ENCODE peak calls at places on chromosome 10, in seven cellular contexts. A is GM23248; O is stimulated activated effector memory CD8-positive, alpha-beta T cell treated with anti-CD3 and anti-CD28 coated beads, Interleukin-12 subunit alpha, Interleukin-12 subunit beta, amount 100 ng/mL, for 72 hours; L is HuH-7; Z is AML-193; U is GM03348; C is HCEC 1CT. H is an unnamed sample.
A peak's percentile ranks its signal among the peaks of the same experiment; 100 is the strongest.

GRCh38 chr10:128055061-128055868 is 71.0 kb downstream of the MKI67 start:
- DNase-seq in Z (no peak), U (no peak), L (no peak), A (no peak), O (no peak), C (no peak), H (no peak)

GRCh38 chr10:132298038-132298935 is 9.5 kb downstream of the STK32C start:
- DNase-seq in U (no peak), Z (no peak), O (no peak), L (no peak), C (no peak), A (no peak), H (peak; percentile 49)

GRCh38 chr10:11454160-11454559 is 157.3 kb downstream of the USP6NL start:
- DNase-seq in O (no peak), Z (no peak), A (no peak), U (no peak), C (no peak), L (no peak), H (no peak)

GRCh38 chr10:124338276-124338915 is 80.3 kb downstream of the OAT start:
- DNase-seq in C (no peak), O (no peak), Z (no peak), L (no peak), A (no peak), U (no peak), H (peak; percentile 55)

GRCh38 chr10:4545077-4545476 is 280.9 kb upstream of the AKR1E2 start:
- DNase-seq in Z (no peak), L (no peak), A (peak; percentile 51), O (no peak), C (no peak), U (peak; percentile 12), H (no peak)

GRCh38 chr10:124042656-124043309 is 50.6 kb downstream of the CHST15 start:
- DNase-seq in C (no peak), U (no peak), L (no peak), O (no peak), A (no peak), Z (no peak), H (no peak)

GRCh38 chr10:71060636-71061426 is 151.5 kb upstream of the UNC5B start:
- DNase-seq in L (no peak), U (no peak), A (no peak), O (no peak), Z (no peak), C (no peak), H (no peak)

GRCh38 chr10:102460836-102461186 is 9.5 kb upstream of the C10orf95 start:
- DNase-seq in A (no peak), U (no peak), L (no peak), Z (no peak), O (no peak), C (no peak), H (no peak)

GRCh38 chr10:76779163-76779820 is 858.3 kb downstream of the KCNMA1 start:
- DNase-seq in U (peak; percentile 46), L (no peak), O (no peak), C (no peak), Z (no peak), A (peak; percentile 91), H (no peak)

GRCh38 chr10:12954866-12955265 is 46.6 kb downstream of the CCDC3 start:
- DNase-seq in A (no peak), U (no peak), C (peak; percentile 13), Z (no peak), O (no peak), L (no peak), H (no peak)

GRCh38 chr10:125009580-125010235 is 67.8 kb downstream of the ZRANB1 start:
- DNase-seq in U (no peak), C (no peak), L (no peak), Z (no peak), A (no peak), O (no peak), H (no peak)

GRCh38 chr10:86592413-86592812 is 61.9 kb upstream of the OPN4 start:
- DNase-seq in A (no peak), U (no peak), L (peak; percentile 43), Z (no peak), C (no peak), O (no peak), H (no peak)

GRCh38 chr10:103667390-103667789 is 173.9 kb downstream of the NEURL1 start:
- DNase-seq in U (peak; percentile 56), Z (no peak), C (no peak), O (no peak), A (peak; percentile 67), L (peak; percentile 66), H (no peak)

GRCh38 chr10:13890617-13891541 is 304.1 kb downstream of the PRPF18 start:
- DNase-seq in Z (no peak), L (no peak), A (peak; percentile 74), O (no peak), C (peak; percentile 28), U (peak; percentile 52), H (no peak)

GRCh38 chr10:6173203-6173602 is 29.5 kb upstream of the PFKFB3 start:
- DNase-seq in U (no peak), Z (no peak), O (peak; percentile 77), C (no peak), L (peak; percentile 84), A (no peak), H (no peak)

GRCh38 chr10:78339251-78339650 is 305.6 kb downstream of the RPS24 start:
- DNase-seq in C (no peak), L (no peak), Z (no peak), O (no peak), A (no peak), U (no peak), H (peak; percentile 24)

GRCh38 chr10:75187961-75188426 is 22.6 kb upstream of the VDAC2 start:
- DNase-seq in C (peak; percentile 52), Z (peak; percentile 53), U (peak; percentile 69), L (peak; percentile 39), O (peak; percentile 64), A (peak; percentile 77), H (no peak)

GRCh38 chr10:82922755-82923154 is 1047.8 kb downstream of the NRG3 start:
- DNase-seq in Z (no peak), L (no peak), O (no peak), A (no peak), C (no peak), U (no peak), H (no peak)

GRCh38 chr10:71213127-71213616 is 802 bp downstream of the UNC5B start:
- DNase-seq in C (peak; percentile 74), L (peak; percentile 57), Z (no peak), U (peak; percentile 59), O (peak; percentile 59), A (peak; percentile 88), H (peak; percentile 75)

GRCh38 chr10:110812583-110812982 is 59.1 kb upstream of the PDCD4 start:
- DNase-seq in L (no peak), O (no peak), A (no peak), U (no peak), C (no peak), Z (no peak), H (no peak)

GRCh38 chr10:98587156-98587555 is 140.4 kb upstream of the HPS1 start:
- DNase-seq in L (no peak), A (peak; percentile 32), Z (no peak), U (no peak), O (no peak), C (no peak), H (no peak)

GRCh38 chr10:69446650-69447151 is 4.6 kb upstream of the TSPAN15 start:
- DNase-seq in C (peak; percentile 90), Z (no peak), O (no peak), U (peak; percentile 61), A (peak; percentile 90), L (no peak), H (no peak)

H was measured in coronary artery.